ENCODE peak calls at places on chromosomes 5 and 9, in nine cellular contexts. I is anterior cingulate cortex; X is posterior vena cava; V is effector memory CD4-positive, alpha-beta T cell; J is RWPE1; O is fibroblast of lung; B is left ventricle myocardium inferior; G is sigmoid colon; C is stimulated activated CD8-positive, alpha-beta memory T cell treated with anti-CD3 and anti-CD28 coated beads, Interleukin-4, amount 100 ng/mL, for 1 hour. S is an unnamed sample.

GRCh38 chr9:111233963-111234362 is 96.1 kb downstream of the OR2K2 start:
- DNase-seq in G (no peak), V (no peak), B (no peak), C (no peak), O (no peak), X (no peak), I (no peak), J (no peak), S (no peak)

GRCh38 chr9:37033753-37034319 is at the start of gene PAX5:
- DNase-seq in C (no peak), I (no peak), J (no peak), O (no peak), V (no peak), G (no peak), B (no peak), X (no peak), S (no peak)

GRCh38 chr9:83701769-83702168 is 6.0 kb downstream of the UBQLN1 start:
- DNase-seq in C (no peak), J (peak), X (no peak), B (no peak), G (no peak), V (no peak), O (peak), I (no peak), S (peak)

GRCh38 chr5:32444946-32445758 is 612 bp upstream of the ZFR start:
- DNase-seq in J (no peak), G (no peak), I (no peak), B (no peak), C (no peak), X (no peak), V (no peak), O (no peak), S (no peak)

GRCh38 chr5:161283296-161283695 is 263.2 kb downstream of the GABRB2 start:
- DNase-seq in B (no peak), X (no peak), J (no peak), I (no peak), C (no peak), V (no peak), O (no peak), G (no peak), S (no peak)

GRCh38 chr9:86487222-86487841 is 133.1 kb upstream of the TUT7 start:
- DNase-seq in B (no peak), V (no peak), J (peak), X (no peak), C (no peak), I (no peak), G (no peak), O (peak), S (peak)

GRCh38 chr5:14726066-14726838 is 61.7 kb downstream of the OTULIN start:
- DNase-seq in J (peak), G (no peak), X (no peak), V (no peak), C (no peak), I (no peak), O (peak), B (no peak), S (peak)

GRCh38 chr5:146520731-146521130 is 4.7 kb upstream of the GPR151 start:
- DNase-seq in C (no peak), X (no peak), G (no peak), J (no peak), B (no peak), V (no peak), O (no peak), I (no peak), S (no peak)

GRCh38 chr5:133121611-133122150 is 69.9 kb downstream of the HSPA4 start:
- DNase-seq in B (no peak), I (no peak), C (no peak), O (no peak), X (no peak), V (no peak), J (no peak), G (no peak), S (no peak)

GRCh38 chr9:135523521-135524129 is 2.4 kb downstream of the LCN1 start:
- DNase-seq in C (no peak), J (no peak), B (no peak), V (no peak), O (no peak), X (peak), G (peak), I (no peak), S (no peak)

S was measured in mesenchymal stem cell.